ENCODE peak calls at places on chromosomes 2 and 18, in four cellular contexts. O is K562, J is A549, D is H1. L is an unnamed sample.

GRCh38 chr18:45059695-45060094 is 379.0 kb downstream of the SETBP1 start:
- DNase-seq in O (peak; percentile 36), J (peak; percentile 21), D (no peak), L (peak; percentile 88)

GRCh38 chr2:56444339-56444738 is 260.5 kb downstream of the CCDC85A start:
- DNase-seq in O (no peak), J (peak; percentile 18), D (no peak), L (no peak)

GRCh38 chr18:27213123-27213717 is 28.1 kb upstream of the CHST9 start:
- DNase-seq in O (no peak), J (no peak), D (no peak), L (no peak)

GRCh38 chr2:39623916-39624315 is 41.8 kb upstream of the TMEM178A start:
- DNase-seq in O (no peak), J (no peak), D (no peak), L (no peak)

GRCh38 chr2:162072976-162073775 is 839 bp downstream of the DPP4 start:
- DNase-seq in O (no peak), J (no peak), D (no peak), L (peak; percentile 22)

GRCh38 chr2:100643459-100643858 is 80.7 kb downstream of the PDCL3 start:
- DNase-seq in O (no peak), J (no peak), D (no peak), L (no peak)

GRCh38 chr2:70397186-70397585 is 95.3 kb upstream of the FAM136A start:
- DNase-seq in O (no peak), J (no peak), D (no peak), L (no peak)

GRCh38 chr2:159153463-159153862 is 133.0 kb downstream of the WDSUB1 start:
- DNase-seq in O (no peak), J (no peak), D (no peak), L (no peak)

GRCh38 chr2:69195706-69196105 is 182.7 kb downstream of the ANTXR1 start:
- DNase-seq in O (no peak), J (no peak), D (no peak), L (no peak)

GRCh38 chr18:23650963-23651927 is 11.5 kb downstream of the ANKRD29 start:
- DNase-seq in O (no peak), J (peak; percentile 56), D (no peak), L (peak; percentile 77)

GRCh38 chr18:79983793-79984192 is 4.6 kb downstream of the TXNL4A start:
- DNase-seq in O (no peak), J (no peak), D (no peak), L (no peak)

GRCh38 chr18:52337286-52337685 is 2.7 kb upstream of the DCC start:
- DNase-seq in O (no peak), J (peak; percentile 1), D (no peak), L (peak; percentile 61)

GRCh38 chr18:77102246-77103040 is 30.1 kb downstream of the MBP start:
- DNase-seq in O (no peak), J (no peak), D (no peak), L (peak; percentile 93)
- TF ChIP-seq MAFK in O (no peak), J (no peak), D (no peak), L (no peak)

DNA sequence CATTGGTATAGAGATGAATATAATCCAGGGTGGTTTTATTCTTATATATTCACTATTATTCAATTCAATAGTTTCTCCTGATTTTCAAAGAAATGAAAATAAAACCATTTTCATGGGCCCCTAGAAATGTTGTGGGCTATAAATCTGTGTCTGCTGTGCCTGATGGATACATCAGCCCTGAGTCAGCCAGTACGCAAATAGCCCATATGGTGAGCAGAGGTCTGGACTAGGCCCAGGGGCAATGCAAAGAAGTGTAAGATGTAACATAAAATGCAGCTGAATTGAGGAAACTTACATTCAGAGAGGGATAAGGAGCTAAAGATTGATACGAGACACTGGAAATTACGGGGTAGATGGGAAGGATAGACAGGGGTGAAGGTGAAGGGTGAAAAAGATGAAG is 122.5 kb downstream of the MAIP1 start:
- DNase-seq in O (no peak), J (no peak), D (no peak), L (peak; percentile 88)
- TF ChIP-seq MAFK in O (no peak), J (no peak), D (no peak), L (no peak)

GRCh38 chr2:236763821-236764220 is 194.2 kb downstream of the ACKR3 start:
- DNase-seq in O (no peak), J (no peak), D (no peak), L (no peak)
- TF ChIP-seq MAFK in O (no peak), J (no peak), D (no peak), L (no peak)

GRCh38 chr2:74007120-74007519 is 22.4 kb downstream of the TET3 start:
- DNase-seq in O (no peak), J (no peak), D (no peak), L (peak; percentile 32)

GRCh38 chr2:74009577-74009976 is 24.9 kb downstream of the TET3 start:
- DNase-seq in O (no peak), J (no peak), D (no peak), L (no peak)

GRCh38 chr2:74011246-74011645 is 26.5 kb downstream of the TET3 start:
- DNase-seq in O (no peak), J (no peak), D (no peak), L (no peak)

GRCh38 chr2:74008761-74009395 is 24.2 kb downstream of the TET3 start:
- DNase-seq in O (no peak), J (no peak), D (no peak), L (no peak)

DNA sequence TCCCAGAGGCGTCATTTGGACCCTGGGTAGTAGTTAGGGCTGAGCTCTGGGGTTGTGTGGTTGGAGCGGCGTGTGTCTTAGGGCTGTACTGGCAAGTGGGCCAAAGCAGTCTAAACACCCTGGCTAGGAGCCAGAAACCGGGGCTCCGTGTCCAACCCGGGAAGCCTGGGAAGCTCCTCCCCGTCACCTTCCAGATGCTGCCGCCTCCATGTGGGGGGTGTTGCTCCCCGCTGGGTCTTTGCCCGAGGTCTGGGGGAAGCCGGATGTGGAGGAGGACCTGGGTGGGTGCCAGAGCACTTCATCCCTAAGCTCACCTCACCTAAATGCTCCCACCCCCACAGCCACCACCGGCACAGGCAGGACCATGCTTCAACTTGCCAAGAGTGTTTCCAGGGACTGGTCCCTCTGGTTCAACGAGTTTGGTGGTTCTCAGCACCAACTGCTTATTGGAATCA is 25.4 kb downstream of the TET3 start:
- DNase-seq in O (peak; percentile 74), J (no peak), D (no peak), L (no peak)
- TF ChIP-seq MAFK in O (no peak), J (no peak), D (no peak), L (no peak)

DNA sequence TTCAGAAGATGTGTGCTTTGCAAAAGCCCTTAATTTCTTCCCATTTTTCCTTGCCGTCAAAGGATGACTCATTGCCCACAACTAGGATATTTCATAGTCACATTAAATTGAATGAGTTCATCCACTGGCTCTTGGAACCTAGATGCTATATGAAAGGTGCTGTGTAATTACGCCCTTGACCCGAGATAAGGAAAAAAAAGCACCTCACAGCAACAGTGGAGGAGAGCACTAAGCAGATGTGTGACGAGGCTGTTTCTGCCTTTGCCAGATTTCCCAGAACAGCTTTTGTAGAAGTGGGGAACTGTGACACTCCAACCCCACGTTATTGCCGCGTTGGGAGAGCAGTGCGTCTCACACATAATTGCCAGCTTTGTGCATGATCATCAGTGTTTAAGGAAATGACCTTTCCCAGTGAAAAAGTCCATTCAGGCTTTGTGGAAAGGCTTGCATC is 33.3 kb upstream of the TMEM87B start:
- DNase-seq in O (peak; percentile 25), J (no peak), D (no peak), L (peak; percentile 45)
- TF ChIP-seq MAFK in O (peak; percentile 77), J (no peak), D (no peak), L (no peak)

GRCh38 chr2:119823734-119824334 is 64.1 kb downstream of the PTPN4 start:
- DNase-seq in O (peak; percentile 29), J (peak; percentile 53), D (no peak), L (peak; percentile 59)

GRCh38 chr2:119827866-119828507 is 68.3 kb downstream of the PTPN4 start:
- DNase-seq in O (no peak), J (no peak), D (no peak), L (peak; percentile 47)

GRCh38 chr2:119821266-119821665 is 61.5 kb downstream of the PTPN4 start:
- DNase-seq in O (no peak), J (no peak), D (no peak), L (no peak)

DNA sequence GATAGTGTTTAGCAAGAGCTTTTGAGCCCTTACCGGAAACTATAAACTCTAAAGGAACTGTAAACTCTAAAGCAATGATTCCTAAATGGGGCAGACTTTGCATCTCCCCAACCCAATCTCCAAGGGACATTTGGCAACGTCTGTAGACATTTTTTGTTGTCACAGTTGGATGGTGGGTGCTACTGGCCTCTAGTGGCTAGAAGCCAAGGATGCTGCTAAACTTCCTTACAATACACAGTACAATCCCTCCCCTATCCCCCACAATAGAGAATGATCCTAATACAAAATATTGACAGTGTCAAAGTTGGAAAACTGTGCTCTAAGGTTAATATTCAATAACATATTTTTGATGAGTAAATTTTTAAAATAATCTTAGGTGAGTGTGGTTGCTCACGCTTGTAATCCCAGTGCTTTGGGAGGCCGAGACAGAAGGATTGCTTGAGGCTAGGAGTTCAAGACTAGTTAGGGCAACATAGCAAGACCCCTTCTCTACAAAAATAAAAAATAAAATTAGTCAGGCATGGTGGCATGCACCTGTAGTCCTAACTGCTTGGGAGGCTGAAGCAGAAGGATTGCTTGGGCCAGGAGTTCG is 66.7 kb downstream of the PTPN4 start:
- DNase-seq in O (peak; percentile 12), J (peak; percentile 52), D (no peak), L (peak; percentile 21)
- TF ChIP-seq MAFK in O (no peak), J (no peak), D (no peak), L (no peak)

GRCh38 chr2:240994161-240994896 is 4.1 kb upstream of the SNED1 start:
- DNase-seq in O (no peak), J (no peak), D (no peak), L (no peak)
- TF ChIP-seq MAFK in O (no peak), J (no peak), D (no peak), L (no peak)

DNA sequence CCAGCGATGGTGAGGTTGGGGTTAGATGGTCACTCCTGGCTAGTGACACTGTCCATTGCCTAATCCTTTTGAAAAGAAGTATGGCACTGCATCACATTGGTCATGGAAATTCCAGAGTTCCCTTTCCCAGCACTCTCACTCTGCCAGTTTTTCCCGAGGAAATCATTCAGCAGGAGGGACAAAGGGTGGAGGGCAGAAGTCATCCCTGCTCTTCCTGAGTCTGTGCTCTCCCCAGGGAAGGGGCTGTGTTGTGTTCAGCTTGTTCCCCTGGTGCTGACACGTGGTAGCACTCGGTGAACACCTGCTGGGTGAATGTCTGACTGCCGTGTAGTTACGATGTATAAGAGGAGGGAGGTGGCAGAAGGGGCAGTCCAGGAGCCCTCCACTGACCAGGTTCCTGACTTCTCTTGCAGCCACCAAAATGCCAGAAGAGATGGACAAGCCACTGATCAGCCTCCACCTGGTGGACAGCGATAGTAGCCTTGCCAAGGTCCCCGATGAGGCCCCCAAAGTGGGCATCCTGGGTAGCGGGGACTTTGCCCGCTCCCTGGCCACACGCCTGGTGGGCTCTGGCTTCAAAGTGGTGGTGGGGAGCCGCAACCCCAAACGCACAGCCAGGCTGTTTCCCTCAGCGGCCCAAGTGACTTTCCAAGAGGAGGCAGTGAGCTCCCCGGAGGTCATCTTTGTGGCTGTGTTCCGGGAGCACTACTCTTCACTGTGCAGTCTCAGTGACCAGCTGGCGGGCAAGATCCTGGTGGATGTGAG is 21.6 kb downstream of the STEAP3 start:
- DNase-seq in O (no peak), J (no peak), D (no peak), L (no peak)
- TF ChIP-seq MAFK in O (no peak), J (no peak), D (no peak), L (no peak)

GRCh38 chr18:21704603-21705364 is at the start of gene ABHD3:
- DNase-seq in O (peak; percentile 89), J (peak; percentile 85), D (peak; percentile 76), L (peak; percentile 85)

GRCh38 chr18:21702602-21703001 is 2.0 kb downstream of the ABHD3 start:
- DNase-seq in O (no peak), J (no peak), D (no peak), L (no peak)

GRCh38 chr18:21706386-21706865 is 1.9 kb upstream of the ABHD3 start:
- DNase-seq in O (no peak), J (no peak), D (no peak), L (no peak)

GRCh38 chr18:21701621-21702020 is 3.0 kb downstream of the ABHD3 start:
- DNase-seq in O (no peak), J (no peak), D (no peak), L (no peak)

GRCh38 chr18:21703241-21703820 is 1.2 kb downstream of the ABHD3 start:
- DNase-seq in O (peak; percentile 18), J (no peak), D (no peak), L (peak; percentile 51)
- TF ChIP-seq MAFK in O (no peak), J (no peak), D (no peak), L (no peak)